ENCODE peak calls at places on chromosome 2, in four cellular contexts. One of them, this sample, is unnamed.

GRCh38 chr2:118179445-118179844 is 91.2 kb downstream of the INSIG2 start:
- DNase-seq in osteocyte: no peak
- DNase-seq in RWPE1: no peak
- DNase-seq in astrocyte: no peak
- DNase-seq in this sample: no peak

GRCh38 chr2:170530284-170530745 is 184.8 kb upstream of the SP5 start:
- DNase-seq in RWPE1: no peak
- DNase-seq in osteocyte: peak
- DNase-seq in astrocyte: peak
- DNase-seq in this sample: no peak

GRCh38 chr2:73821227-73821626 is 7.5 kb upstream of the STAMBP start:
- DNase-seq in RWPE1: no peak
- DNase-seq in astrocyte: no peak
- DNase-seq in osteocyte: no peak
- DNase-seq in this sample: no peak

GRCh38 chr2:80624062-80624461 is 319.5 kb upstream of the LRRTM1 start:
- DNase-seq in astrocyte: no peak
- DNase-seq in osteocyte: no peak
- DNase-seq in RWPE1: no peak
- DNase-seq in this sample: no peak

GRCh38 chr2:46296216-46296839 is 879 bp upstream of the EPAS1 start:
- DNase-seq in osteocyte: no peak
- DNase-seq in astrocyte: no peak
- DNase-seq in RWPE1: peak
- DNase-seq in this sample: no peak

GRCh38 chr2:209875270-209875669 is 103.6 kb downstream of the UNC80 start:
- DNase-seq in RWPE1: peak
- DNase-seq in osteocyte: no peak
- DNase-seq in astrocyte: no peak
- DNase-seq in this sample: no peak

GRCh38 chr2:231373184-231373583 is 22.3 kb upstream of the B3GNT7 start:
- DNase-seq in osteocyte: no peak
- DNase-seq in RWPE1: no peak
- DNase-seq in astrocyte: no peak
- DNase-seq in this sample: no peak

GRCh38 chr2:10210336-10210735 is 87.8 kb downstream of the RRM2 start:
- DNase-seq in astrocyte: no peak
- DNase-seq in RWPE1: no peak
- DNase-seq in osteocyte: no peak
- DNase-seq in this sample: no peak

GRCh38 chr2:166610180-166610919 is 116.3 kb upstream of the SCN7A start:
- DNase-seq in astrocyte: no peak
- DNase-seq in osteocyte: no peak
- DNase-seq in RWPE1: no peak
- DNase-seq in this sample: no peak

GRCh38 chr2:192151848-192152247 is 42.9 kb downstream of the TMEFF2 start:
- DNase-seq in RWPE1: no peak
- DNase-seq in astrocyte: peak
- DNase-seq in osteocyte: no peak
- DNase-seq in this sample: no peak

GRCh38 chr2:20350753-20351554 is at the start of gene PUM2:
- DNase-seq in astrocyte: peak
- DNase-seq in osteocyte: peak
- DNase-seq in RWPE1: peak
- DNase-seq in this sample: peak
- TF ChIP-seq CTCF in astrocyte: no peak
- TF ChIP-seq CTCF in osteocyte: no peak
- TF ChIP-seq CTCF in RWPE1: no peak
- TF ChIP-seq CTCF in this sample: no peak

GRCh38 chr2:240896871-240897692 is 1.1 kb upstream of the MAB21L4 start:
- DNase-seq in astrocyte: no peak
- DNase-seq in osteocyte: no peak
- DNase-seq in RWPE1: peak
- DNase-seq in this sample: no peak
- TF ChIP-seq CTCF in astrocyte: no peak
- TF ChIP-seq CTCF in osteocyte: no peak
- TF ChIP-seq CTCF in RWPE1: no peak
- TF ChIP-seq CTCF in this sample: no peak

GRCh38 chr2:77421971-77422370 is 100.2 kb downstream of the LRRTM4 start:
- DNase-seq in osteocyte: no peak
- DNase-seq in RWPE1: no peak
- DNase-seq in astrocyte: no peak
- DNase-seq in this sample: no peak
- TF ChIP-seq CTCF in osteocyte: no peak
- TF ChIP-seq CTCF in RWPE1: no peak
- TF ChIP-seq CTCF in astrocyte: no peak
- TF ChIP-seq CTCF in this sample: no peak

GRCh38 chr2:98295721-98296414 is 50.4 kb upstream of the CNGA3 start:
- DNase-seq in RWPE1: no peak
- DNase-seq in astrocyte: no peak
- DNase-seq in osteocyte: peak
- DNase-seq in this sample: no peak

GRCh38 chr2:98299506-98299905 is 46.8 kb upstream of the CNGA3 start:
- DNase-seq in osteocyte: no peak
- DNase-seq in RWPE1: no peak
- DNase-seq in astrocyte: no peak
- DNase-seq in this sample: no peak

GRCh38 chr2:98298685-98299180 is 47.5 kb upstream of the CNGA3 start:
- DNase-seq in osteocyte: no peak
- DNase-seq in astrocyte: no peak
- DNase-seq in RWPE1: no peak
- DNase-seq in this sample: no peak

GRCh38 chr2:98296435-98296834 is 49.8 kb upstream of the CNGA3 start:
- DNase-seq in astrocyte: no peak
- DNase-seq in RWPE1: no peak
- DNase-seq in osteocyte: peak
- DNase-seq in this sample: no peak

GRCh38 chr2:98297817-98298684 is 48.2 kb upstream of the CNGA3 start:
- DNase-seq in RWPE1: no peak
- DNase-seq in osteocyte: peak
- DNase-seq in astrocyte: no peak
- DNase-seq in this sample: no peak
- TF ChIP-seq CTCF in RWPE1: no peak
- TF ChIP-seq CTCF in osteocyte: no peak
- TF ChIP-seq CTCF in astrocyte: no peak
- TF ChIP-seq CTCF in this sample: peak

GRCh38 chr2:58131191-58132011 is 84.8 kb downstream of the VRK2 start:
- DNase-seq in osteocyte: no peak
- DNase-seq in astrocyte: peak
- DNase-seq in RWPE1: no peak
- DNase-seq in this sample: no peak
- TF ChIP-seq CTCF in osteocyte: peak
- TF ChIP-seq CTCF in astrocyte: no peak
- TF ChIP-seq CTCF in RWPE1: no peak
- TF ChIP-seq CTCF in this sample: peak